ENCODE peak calls at places on chromosomes 1 and 21, in four cellular contexts. F, Z, Q and J are unnamed samples.
A peak's percentile ranks its signal among the peaks of the same experiment; 100 is the strongest.

GRCh38 chr1:31581821-31582810 is 5.8 kb downstream of the TINAGL1 start:
- DNase-seq in F (no peak), Z (no peak), Q (peak; percentile 6), J (no peak)

GRCh38 chr1:112700290-112701226 is 6.4 kb downstream of the RHOC start:
- DNase-seq in F (peak; percentile 84), Z (peak; percentile 100), Q (peak; percentile 99), J (peak; percentile 98)

GRCh38 chr1:216032977-216033376 is 390.3 kb downstream of the USH2A start:
- DNase-seq in F (no peak), Z (no peak), Q (no peak), J (no peak)

GRCh38 chr1:159860456-159860855 is 2.0 kb downstream of the VSIG8 start:
- DNase-seq in F (no peak), Z (no peak), Q (no peak), J (peak; percentile 57)

GRCh38 chr1:69082312-69082711 is 485.4 kb upstream of the LRRC7 start:
- DNase-seq in F (no peak), Z (no peak), Q (no peak), J (no peak)

GRCh38 chr1:184056921-184057496 is 5.5 kb downstream of the TSEN15 start:
- DNase-seq in F (peak; percentile 24), Z (no peak), Q (no peak), J (no peak)

GRCh38 chr1:80468356-80468755 is 1332.4 kb upstream of the ADGRL2 start:
- DNase-seq in F (no peak), Z (no peak), Q (no peak), J (no peak)

GRCh38 chr1:74717626-74718025 is 15.2 kb downstream of the CRYZ start:
- DNase-seq in F (no peak), Z (no peak), Q (no peak), J (no peak)

GRCh38 chr1:194717941-194718340 is 1531.5 kb upstream of the B3GALT2 start:
- DNase-seq in F (no peak), Z (no peak), Q (no peak), J (no peak)

GRCh38 chr1:203185061-203185461 is 1.4 kb downstream of the CHI3L1 start:
- DNase-seq in F (no peak), Z (no peak), Q (no peak), J (no peak)

GRCh38 chr21:33543505-33544129 is 779 bp downstream of the SON start:
- DNase-seq in F (no peak), Z (peak; percentile 70), Q (no peak), J (peak; percentile 64)

GRCh38 chr1:184622136-184622823 is 132.4 kb downstream of the EDEM3 start:
- DNase-seq in F (peak; percentile 29), Z (peak; percentile 76), Q (peak; percentile 80), J (peak; percentile 93)

GRCh38 chr1:153422450-153423068 is 6.2 kb downstream of the S100A7A start:
- DNase-seq in F (peak; percentile 48), Z (peak; percentile 74), Q (peak; percentile 90), J (peak; percentile 88)

GRCh38 chr1:110465038-110465813 is 14.3 kb downstream of the PROK1 start:
- DNase-seq in F (no peak), Z (no peak), Q (no peak), J (no peak)

GRCh38 chr1:91624331-91624730 is 123.7 kb downstream of the CDC7 start:
- DNase-seq in F (no peak), Z (no peak), Q (no peak), J (no peak)

GRCh38 chr1:19087737-19088594 is 122.1 kb downstream of the UBR4 start:
- DNase-seq in F (no peak), Z (no peak), Q (no peak), J (no peak)

GRCh38 chr1:100703716-100704115 is 15.8 kb upstream of the VCAM1 start:
- DNase-seq in F (no peak), Z (no peak), Q (no peak), J (no peak)

GRCh38 chr1:56423716-56424115 is 155.6 kb downstream of the PLPP3 start:
- DNase-seq in F (no peak), Z (no peak), Q (no peak), J (peak; percentile 23)

GRCh38 chr1:216533786-216534185 is 110.5 kb upstream of the USH2A start:
- DNase-seq in F (no peak), Z (no peak), Q (no peak), J (no peak)

GRCh38 chr21:41010981-41011380 is 157.0 kb upstream of the BACE2 start:
- DNase-seq in F (no peak), Z (no peak), Q (no peak), J (no peak)

GRCh38 chr1:210600421-210601195 is 271.9 kb downstream of the HHAT start:
- DNase-seq in F (no peak), Z (no peak), Q (no peak), J (no peak)

GRCh38 chr1:43349594-43350306 is 9.0 kb upstream of the CDC20 start:
- DNase-seq in F (no peak), Z (no peak), Q (no peak), J (no peak)

GRCh38 chr1:56409112-56409691 is 170.2 kb downstream of the PLPP3 start:
- DNase-seq in F (no peak), Z (no peak), Q (no peak), J (no peak)

GRCh38 chr1:241990040-241990439 is 8.9 kb downstream of the MAP1LC3C start:
- DNase-seq in F (peak; percentile 88), Z (peak; percentile 91), Q (peak; percentile 75), J (peak; percentile 95)

GRCh38 chr1:53562256-53562982 is 103.2 kb downstream of the DMRTB1 start:
- DNase-seq in F (no peak), Z (no peak), Q (no peak), J (no peak)

GRCh38 chr1:58844176-58844575 is 60.3 kb upstream of the JUN start:
- DNase-seq in F (no peak), Z (no peak), Q (no peak), J (no peak)

GRCh38 chr21:42617476-42617875 is 35.9 kb upstream of the PDE9A start:
- DNase-seq in F (no peak), Z (no peak), Q (no peak), J (no peak)

GRCh38 chr1:173137116-173137515 is 70.0 kb downstream of the TNFSF4 start:
- DNase-seq in F (no peak), Z (no peak), Q (no peak), J (no peak)

DNA sequence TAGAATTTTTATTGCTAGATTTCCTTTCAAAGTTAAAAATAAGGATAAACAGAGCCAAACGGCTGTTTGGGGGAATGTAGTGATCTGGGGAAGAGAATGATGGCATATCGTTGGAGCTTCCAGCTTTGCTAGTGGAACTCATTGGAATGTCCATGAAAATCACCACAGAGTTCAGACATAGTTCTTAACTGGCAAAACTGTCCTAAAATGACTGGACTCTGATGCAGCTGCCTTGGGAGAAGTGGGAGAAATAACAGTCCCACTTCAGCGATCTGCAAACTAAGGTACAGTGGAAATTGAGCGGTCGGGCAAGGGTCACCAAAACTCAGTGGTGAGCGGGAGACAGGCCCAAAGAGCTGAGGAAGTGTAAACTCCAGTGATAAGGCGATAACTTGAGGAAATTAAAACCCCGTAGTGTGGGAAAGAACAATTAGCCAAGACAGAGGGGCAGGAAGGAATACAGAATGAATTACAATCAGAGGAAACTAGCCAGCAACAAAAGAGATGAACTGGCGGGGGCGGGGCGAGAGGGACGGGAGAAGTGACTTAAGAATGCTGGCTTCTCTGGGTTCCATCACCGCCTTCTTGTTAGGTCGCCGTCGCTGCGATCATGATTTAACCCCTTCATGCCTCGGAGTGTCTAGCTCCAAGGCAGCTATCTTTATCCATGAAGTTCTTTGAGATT is 89.8 kb upstream of the ARHGAP29 start:
- DNase-seq in F (no peak), Z (peak; percentile 39), Q (peak; percentile 61), J (peak; percentile 35)
- TF ChIP-seq POLR2A in F (no peak), Z (no peak), Q (no peak), J (no peak)

DNA sequence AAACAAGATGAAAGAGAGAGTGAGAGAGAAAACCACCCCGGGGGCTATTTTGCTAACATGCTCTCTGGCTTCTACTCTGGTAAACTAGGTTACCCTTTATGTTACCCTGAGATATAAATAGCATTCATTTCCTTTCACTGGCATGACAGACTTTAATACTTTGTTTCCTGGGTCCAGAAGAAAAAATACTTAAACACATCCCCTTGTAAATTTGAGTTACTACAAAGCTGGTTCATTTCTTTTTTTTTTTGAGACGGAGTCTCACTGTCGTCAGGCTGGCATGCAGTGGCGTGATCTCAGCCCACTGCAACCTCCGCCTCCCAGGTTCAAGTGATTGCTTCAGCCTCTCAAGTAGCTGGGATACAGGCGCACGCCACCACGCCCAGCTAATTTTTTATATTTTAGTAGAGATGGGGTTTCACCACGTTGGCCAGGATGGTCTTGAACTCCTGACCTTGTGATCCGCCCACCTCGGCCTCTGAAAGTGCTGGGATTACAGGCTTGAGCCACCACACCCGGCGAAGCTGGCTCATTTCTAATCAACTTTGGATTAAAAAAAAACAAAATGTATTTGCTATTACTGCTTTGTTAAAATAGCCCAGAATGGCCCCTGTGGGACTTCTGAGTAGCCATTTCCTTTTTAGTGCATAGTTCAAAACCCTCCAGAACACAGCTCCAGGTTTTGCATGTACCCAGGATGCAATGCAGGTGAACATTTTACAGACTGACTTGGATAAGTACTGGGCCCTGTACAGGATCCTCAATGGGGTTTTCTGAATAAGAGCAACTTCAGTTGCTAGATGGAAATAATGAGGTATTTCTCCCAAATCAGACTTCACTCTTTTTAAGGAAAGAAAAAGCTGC is 20.6 kb downstream of the INPP5B start:
- DNase-seq in F (no peak), Z (no peak), Q (no peak), J (no peak)
- H3K4me1 ChIP-seq in F (peaks cover 14% of the 10 kb centered on the region), Z (peaks cover 3% of the 10 kb centered on the region), Q (peaks cover 19% of the 10 kb centered on the region), J (peaks cover 23% of the 10 kb centered on the region)

DNA sequence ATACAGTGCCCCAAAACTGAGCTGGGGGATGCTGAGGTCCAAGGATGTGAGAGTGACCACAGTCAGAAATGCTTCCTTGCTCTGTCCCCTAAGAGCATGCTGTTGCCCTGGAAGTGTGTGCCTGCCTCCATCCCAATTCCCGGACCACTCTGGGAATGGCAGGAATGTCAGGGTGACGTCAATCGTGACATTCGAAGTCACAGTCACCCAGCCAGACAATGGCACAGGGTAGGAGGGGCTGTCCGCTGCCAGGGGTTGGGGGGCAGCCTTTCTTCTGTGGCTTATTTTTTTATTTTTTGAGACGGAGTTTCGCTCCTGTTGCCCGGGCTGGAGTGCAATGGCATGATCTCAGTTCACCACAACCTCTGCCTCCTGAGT is 22.3 kb downstream of the MEF2D start:
- DNase-seq in F (no peak), Z (no peak), Q (no peak), J (no peak)
- TF ChIP-seq POLR2A in F (no peak), Z (no peak), Q (no peak), J (no peak)

DNA sequence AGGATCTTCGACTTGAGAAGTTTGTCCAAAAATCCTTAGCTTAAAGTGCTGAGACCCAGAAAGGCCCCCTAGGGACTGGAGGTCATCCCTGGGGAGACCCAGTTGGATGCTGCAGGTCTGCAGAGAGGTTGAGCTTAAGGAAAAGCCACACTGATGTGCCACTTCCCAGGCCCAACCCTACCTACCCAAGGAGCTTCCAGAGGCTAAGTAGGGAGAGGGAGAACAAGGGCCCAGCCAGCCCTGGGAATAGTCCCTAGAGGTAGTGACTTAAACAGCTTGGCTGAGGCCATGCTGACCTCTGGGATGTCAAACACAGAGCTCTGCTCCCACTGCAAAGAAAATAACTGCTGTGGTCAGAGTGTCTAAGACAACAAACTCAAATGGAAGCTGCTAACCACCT is 693.7 kb downstream of the MATN1 start:
- DNase-seq in F (no peak), Z (no peak), Q (no peak), J (no peak)
- H3K4me1 ChIP-seq in F (no peaks in the 10 kb centered on the region), Z (no peaks in the 10 kb centered on the region), Q (no peaks in the 10 kb centered on the region), J (no peaks in the 10 kb centered on the region)

GRCh38 chr1:180953791-180954721 is 41.4 kb downstream of the KIAA1614 start:
- DNase-seq in F (peak; percentile 61), Z (peak; percentile 87), Q (peak; percentile 75), J (peak; percentile 74)
- TF ChIP-seq POLR2A in F (peak; percentile 38), Z (no peak), Q (no peak), J (no peak)